ENCODE peak calls at places on chromosomes 7 and 10, in four cellular contexts. X, W, V and O are unnamed samples.

GRCh38 chr7:27171636-27172387 is 2.3 kb downstream of the HOXA10 start:
- DNase-seq in X (peak; percentile 50), W (peak; percentile 35), V (no peak), O (no peak)

GRCh38 chr10:132543916-132544743 is 6.5 kb downstream of the INPP5A start:
- DNase-seq in X (no peak), W (no peak), V (no peak), O (no peak)

GRCh38 chr7:130432886-130433285 is 7.9 kb downstream of the CEP41 start:
- DNase-seq in X (no peak), W (no peak), V (no peak), O (no peak)

GRCh38 chr10:35041502-35041879 is 48.6 kb downstream of the CUL2 start:
- DNase-seq in X (no peak), W (no peak), V (no peak), O (no peak)

GRCh38 chr10:88763441-88763840 is 3.6 kb downstream of the LIPN start:
- DNase-seq in X (no peak), W (no peak), V (no peak), O (no peak)

GRCh38 chr7:95045236-95045923 is 138.0 kb downstream of the PPP1R9A start:
- DNase-seq in X (peak; percentile 6), W (peak; percentile 16), V (peak; percentile 50), O (no peak)

GRCh38 chr10:92997620-92998019 is 63.0 kb upstream of the CYP26C1 start:
- DNase-seq in X (no peak), W (no peak), V (no peak), O (no peak)

GRCh38 chr7:128217030-128217805 is 23.9 kb upstream of the LEP start:
- DNase-seq in X (no peak), W (no peak), V (peak; percentile 36), O (no peak)

GRCh38 chr7:100171087-100171681 is 2.8 kb upstream of the GAL3ST4 start:
- DNase-seq in X (peak; percentile 84), W (peak; percentile 42), V (no peak), O (peak; percentile 69)

GRCh38 chr10:60222060-60222459 is 167.6 kb downstream of the ANK3 start:
- DNase-seq in X (no peak), W (no peak), V (no peak), O (no peak)

GRCh38 chr7:41244246-41244645 is 458.6 kb downstream of the INHBA start:
- DNase-seq in X (peak; percentile 36), W (no peak), V (no peak), O (no peak)

GRCh38 chr7:50838675-50839377 is 56.1 kb upstream of the GRB10 start:
- DNase-seq in X (no peak), W (no peak), V (peak; percentile 79), O (no peak)

GRCh38 chr7:36448781-36449379 is 59.2 kb downstream of the ANLN start:
- DNase-seq in X (no peak), W (no peak), V (no peak), O (no peak)

GRCh38 chr7:150949564-150949963 is 28.6 kb downstream of the KCNH2 start:
- DNase-seq in X (no peak), W (no peak), V (no peak), O (no peak)

GRCh38 chr7:54788664-54789063 is 29.7 kb upstream of the SEC61G start:
- DNase-seq in X (peak; percentile 68), W (peak; percentile 20), V (peak; percentile 94), O (peak; percentile 10)

GRCh38 chr7:151244871-151245346 is 3.6 kb downstream of the SMARCD3 start:
- DNase-seq in X (peak; percentile 49), W (no peak), V (no peak), O (no peak)

GRCh38 chr7:45703911-45704682 is 129.9 kb downstream of the ADCY1 start:
- DNase-seq in X (no peak), W (no peak), V (no peak), O (no peak)

GRCh38 chr10:104456817-104457657 is 103.4 kb downstream of the CFAP58 start:
- DNase-seq in X (no peak), W (no peak), V (no peak), O (no peak)

GRCh38 chr7:11707606-11708193 is 124.3 kb downstream of the THSD7A start:
- DNase-seq in X (no peak), W (no peak), V (no peak), O (no peak)

GRCh38 chr7:18228686-18229085 is 201.0 kb upstream of the PRPS1L1 start:
- DNase-seq in X (no peak), W (peak; percentile 33), V (no peak), O (no peak)

GRCh38 chr10:89295597-89295996 is 6.2 kb upstream of the IFIT2 start:
- DNase-seq in X (no peak), W (no peak), V (no peak), O (no peak)

GRCh38 chr10:91603931-91604331 is 28.9 kb downstream of the PPP1R3C start:
- DNase-seq in X (no peak), W (no peak), V (peak; percentile 54), O (no peak)

GRCh38 chr7:31416381-31416780 is 75.9 kb upstream of the NEUROD6 start:
- DNase-seq in X (no peak), W (no peak), V (no peak), O (no peak)

GRCh38 chr10:128463991-128464755 is 337.9 kb upstream of the MKI67 start:
- DNase-seq in X (peak; percentile 57), W (peak; percentile 29), V (peak; percentile 66), O (peak; percentile 57)

GRCh38 chr7:68629-69028 is 123.7 kb upstream of the FAM20C start:
- DNase-seq in X (no peak), W (no peak), V (peak; percentile 16), O (no peak)

GRCh38 chr7:141708053-141708452 is at the start of gene WEE2:
- DNase-seq in X (no peak), W (no peak), V (no peak), O (no peak)

GRCh38 chr7:155371884-155372781 is 74.5 kb downstream of the INSIG1 start:
- DNase-seq in X (peak; percentile 38), W (no peak), V (peak; percentile 29), O (no peak)

GRCh38 chr10:89373916-89374711 is 3.7 kb upstream of the IFIT1B start:
- DNase-seq in X (no peak), W (peak; percentile 81), V (peak; percentile 53), O (no peak)

GRCh38 chr7:867406-868188 is 8.8 kb upstream of the GET4 start:
- DNase-seq in X (no peak), W (peak; percentile 88), V (peak; percentile 44), O (no peak)

GRCh38 chr7:70997275-70997674 is 134.7 kb upstream of the GALNT17 start:
- DNase-seq in X (no peak), W (no peak), V (no peak), O (no peak)

GRCh38 chr7:48108959-48109847 is 20.1 kb downstream of the UPP1 start:
- DNase-seq in X (no peak), W (no peak), V (no peak), O (no peak)

GRCh38 chr10:7250236-7250635 is 160.6 kb downstream of the SFMBT2 start:
- DNase-seq in X (no peak), W (no peak), V (no peak), O (no peak)

GRCh38 chr10:60737242-60737641 is 41.0 kb upstream of the CDK1 start:
- DNase-seq in X (no peak), W (no peak), V (no peak), O (no peak)

DNA sequence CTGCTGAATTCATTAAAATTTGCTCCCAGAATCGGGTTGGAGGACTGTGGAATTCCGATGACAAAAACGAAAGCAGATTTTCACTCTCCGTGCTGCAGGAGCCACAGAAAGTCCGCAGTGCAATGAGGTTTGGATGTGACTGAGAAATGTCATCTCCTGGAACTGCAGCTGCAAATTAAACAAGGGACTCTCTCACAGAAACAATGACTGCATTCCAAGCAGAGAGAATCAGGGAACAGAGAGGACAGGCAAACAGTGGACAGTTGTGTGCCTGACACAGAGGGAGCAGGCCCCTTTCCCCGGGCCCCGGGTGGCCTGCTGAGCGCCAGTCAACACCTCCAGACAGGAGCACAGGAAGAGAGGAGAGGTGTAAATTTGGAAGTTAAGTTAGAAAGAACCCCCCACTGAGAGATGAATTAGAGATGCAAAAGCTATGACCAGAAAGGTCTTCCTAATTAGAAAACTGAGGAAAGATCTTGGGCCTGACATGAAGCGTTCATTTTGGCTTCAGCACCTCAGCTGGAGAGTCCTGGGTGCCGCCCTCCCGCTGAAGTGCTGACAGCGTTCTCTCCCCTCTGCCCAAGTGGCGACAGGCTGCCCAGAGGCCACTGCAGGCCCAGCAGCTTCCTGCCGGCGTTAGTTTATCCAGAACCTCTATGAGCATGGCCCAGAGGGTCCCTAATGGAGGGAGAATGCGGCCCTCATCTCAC is 108.8 kb downstream of the C10orf90 start:
- DNase-seq in X (peak; percentile 39), W (no peak), V (no peak), O (no peak)
- H3K4me3 ChIP-seq in X (no peak overlapping the region), W (no peak overlapping the region), V (no peak overlapping the region), O (no peak overlapping the region)

GRCh38 chr7:16758634-16759602 is 5.4 kb downstream of the TSPAN13 start:
- DNase-seq in X (no peak), W (no peak), V (no peak), O (no peak)
- H3K4me3 ChIP-seq in X (no peak overlapping the region), W (no peak overlapping the region), V (no peak overlapping the region), O (no peak overlapping the region)

GRCh38 chr7:28347964-28348363 is 64.4 kb upstream of the CREB5 start:
- DNase-seq in X (no peak), W (no peak), V (no peak), O (no peak)

GRCh38 chr7:28346256-28346655 is 66.1 kb upstream of the CREB5 start:
- DNase-seq in X (no peak), W (no peak), V (no peak), O (no peak)

GRCh38 chr7:28347462-28347861 is 64.9 kb upstream of the CREB5 start:
- DNase-seq in X (no peak), W (no peak), V (no peak), O (no peak)

GRCh38 chr7:28348631-28349030 is 63.7 kb upstream of the CREB5 start:
- DNase-seq in X (no peak), W (no peak), V (no peak), O (no peak)

DNA sequence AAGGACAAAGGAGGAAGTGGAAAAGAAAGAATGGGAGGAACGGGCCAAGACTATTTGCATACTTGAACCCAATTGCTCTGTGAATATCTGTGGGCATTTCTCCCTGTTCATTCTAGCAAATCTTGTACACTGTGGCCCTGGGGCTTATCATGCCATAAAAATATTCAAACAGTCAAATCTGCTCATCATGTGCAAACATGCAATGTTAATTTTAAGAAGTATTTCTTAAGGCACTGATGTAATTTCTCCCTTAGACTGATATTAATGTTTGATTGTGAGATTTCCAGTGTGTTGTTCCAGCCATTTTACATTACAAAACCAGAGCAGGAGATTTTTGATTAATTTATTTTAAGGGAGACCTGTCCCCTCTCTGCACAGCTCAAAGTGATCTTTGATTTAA is 65.3 kb upstream of the CREB5 start:
- DNase-seq in X (no peak), W (no peak), V (no peak), O (no peak)
- H3K4me3 ChIP-seq in X (no peak overlapping the region), W (no peak overlapping the region), V (no peak overlapping the region), O (no peak overlapping the region)

DNA sequence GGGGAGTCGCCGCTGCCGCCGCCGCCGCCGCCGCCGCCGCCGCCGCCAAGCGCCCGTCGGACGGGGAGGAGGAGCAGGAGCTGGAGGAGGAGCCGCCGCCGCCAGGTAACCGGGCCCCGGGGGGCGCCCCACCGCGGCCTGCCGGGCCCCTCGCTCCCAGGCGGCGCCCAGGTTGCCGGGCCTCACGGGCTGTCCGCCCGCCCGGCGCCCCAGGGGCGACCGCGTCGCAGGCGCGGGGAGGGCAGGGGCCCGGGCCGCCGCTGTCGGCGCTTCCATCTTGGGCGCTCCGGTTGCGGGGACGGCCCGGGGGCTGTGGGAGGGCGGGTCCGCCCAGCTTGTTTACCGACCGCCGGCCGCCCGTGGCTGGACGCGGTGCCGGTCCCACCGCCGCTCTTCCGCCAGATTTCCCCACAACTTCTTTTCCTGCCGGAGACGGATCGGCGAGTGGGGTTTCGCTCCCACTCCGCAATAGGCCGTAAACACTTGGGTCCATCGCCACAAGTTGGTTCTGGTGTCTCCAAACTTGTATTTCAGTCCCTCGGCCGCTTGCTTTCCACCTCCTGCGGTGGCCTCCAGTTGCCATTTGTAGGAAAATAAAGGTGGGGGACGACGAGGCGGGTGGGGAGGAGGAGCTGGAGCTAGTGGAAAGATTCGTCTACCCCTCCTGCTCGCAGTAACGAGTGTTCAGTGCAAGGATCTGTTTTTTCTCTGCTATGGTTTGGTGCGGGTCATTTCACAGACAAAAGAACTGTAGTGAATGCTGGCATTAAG is 24.6 kb upstream of the ZRANB1 start:
- DNase-seq in X (peak; percentile 54), W (peak; percentile 45), V (peak; percentile 44), O (peak; percentile 30)
- H3K4me3 ChIP-seq in X (peak overlapping the region; percentile 88), W (peak overlapping the region; percentile 99), V (peak overlapping the region; percentile 98), O (peak overlapping the region; percentile 83)